ENCODE peak calls at places on chromosomes 6 and 20, in six cellular contexts. One of them, this sample, is unnamed.

GRCh38 chr6:105795913-105796517 is 290.1 kb upstream of the PRDM1 start:
- DNase-seq in hypothalamus: no peak
- DNase-seq in activated CD8-positive, alpha-beta memory T cell treated with anti-CD3 and anti-CD28 coated beads for 48 hours: no peak
- DNase-seq in caudate nucleus: no peak
- DNase-seq in activated naive CD4-positive, alpha-beta T cell: no peak
- DNase-seq in amniotic stem cell: no peak
- DNase-seq in this sample: no peak

GRCh38 chr6:87078983-87079616 is 15.8 kb downstream of the CGA start:
- DNase-seq in hypothalamus: no peak
- DNase-seq in activated CD8-positive, alpha-beta memory T cell treated with anti-CD3 and anti-CD28 coated beads for 48 hours: peak; percentile 27
- DNase-seq in caudate nucleus: peak; percentile 38
- DNase-seq in activated naive CD4-positive, alpha-beta T cell: no peak
- DNase-seq in amniotic stem cell: peak; percentile 28
- DNase-seq in this sample: peak; percentile 64

GRCh38 chr6:118581489-118581959 is 33.4 kb downstream of the PLN start:
- DNase-seq in hypothalamus: no peak
- DNase-seq in activated CD8-positive, alpha-beta memory T cell treated with anti-CD3 and anti-CD28 coated beads for 48 hours: no peak
- DNase-seq in caudate nucleus: no peak
- DNase-seq in activated naive CD4-positive, alpha-beta T cell: no peak
- DNase-seq in amniotic stem cell: no peak
- DNase-seq in this sample: no peak

GRCh38 chr6:32113386-32114352 is 4.5 kb upstream of the TNXB start:
- DNase-seq in hypothalamus: peak; percentile 7
- DNase-seq in activated CD8-positive, alpha-beta memory T cell treated with anti-CD3 and anti-CD28 coated beads for 48 hours: no peak
- DNase-seq in caudate nucleus: peak; percentile 17
- DNase-seq in activated naive CD4-positive, alpha-beta T cell: no peak
- DNase-seq in amniotic stem cell: peak; percentile 85
- DNase-seq in this sample: no peak

GRCh38 chr6:33418690-33419291 is 884 bp upstream of the CUTA start:
- DNase-seq in hypothalamus: no peak
- DNase-seq in activated CD8-positive, alpha-beta memory T cell treated with anti-CD3 and anti-CD28 coated beads for 48 hours: no peak
- DNase-seq in caudate nucleus: no peak
- DNase-seq in activated naive CD4-positive, alpha-beta T cell: no peak
- DNase-seq in amniotic stem cell: no peak
- DNase-seq in this sample: no peak

GRCh38 chr6:117907600-117908245 is 659 bp downstream of the SLC35F1 start:
- DNase-seq in hypothalamus: no peak
- DNase-seq in activated CD8-positive, alpha-beta memory T cell treated with anti-CD3 and anti-CD28 coated beads for 48 hours: no peak
- DNase-seq in caudate nucleus: peak; percentile 27
- DNase-seq in activated naive CD4-positive, alpha-beta T cell: no peak
- DNase-seq in amniotic stem cell: no peak
- DNase-seq in this sample: no peak

GRCh38 chr6:35497571-35498406 is 910 bp upstream of the TEAD3 start:
- DNase-seq in hypothalamus: no peak
- DNase-seq in activated CD8-positive, alpha-beta memory T cell treated with anti-CD3 and anti-CD28 coated beads for 48 hours: peak; percentile 40
- DNase-seq in caudate nucleus: no peak
- DNase-seq in activated naive CD4-positive, alpha-beta T cell: no peak
- DNase-seq in amniotic stem cell: peak; percentile 38
- DNase-seq in this sample: peak; percentile 80

GRCh38 chr20:13800728-13801134 is 15.9 kb downstream of the NDUFAF5 start:
- DNase-seq in hypothalamus: peak; percentile 4
- DNase-seq in activated CD8-positive, alpha-beta memory T cell treated with anti-CD3 and anti-CD28 coated beads for 48 hours: no peak
- DNase-seq in caudate nucleus: no peak
- DNase-seq in activated naive CD4-positive, alpha-beta T cell: no peak
- DNase-seq in amniotic stem cell: no peak
- DNase-seq in this sample: peak; percentile 44

GRCh38 chr20:9646375-9646774 is 132.0 kb downstream of the LAMP5 start:
- DNase-seq in hypothalamus: no peak
- DNase-seq in activated CD8-positive, alpha-beta memory T cell treated with anti-CD3 and anti-CD28 coated beads for 48 hours: no peak
- DNase-seq in caudate nucleus: no peak
- DNase-seq in activated naive CD4-positive, alpha-beta T cell: no peak
- DNase-seq in amniotic stem cell: no peak
- DNase-seq in this sample: no peak

GRCh38 chr6:73262701-73263569 is at the start of gene KHDC1:
- DNase-seq in hypothalamus: peak; percentile 37
- DNase-seq in activated CD8-positive, alpha-beta memory T cell treated with anti-CD3 and anti-CD28 coated beads for 48 hours: peak; percentile 43
- DNase-seq in caudate nucleus: peak; percentile 39
- DNase-seq in activated naive CD4-positive, alpha-beta T cell: no peak
- DNase-seq in amniotic stem cell: no peak
- DNase-seq in this sample: peak; percentile 86

GRCh38 chr20:32463642-32464400 is 105.7 kb downstream of the ASXL1 start:
- DNase-seq in hypothalamus: peak; percentile 75
- DNase-seq in activated CD8-positive, alpha-beta memory T cell treated with anti-CD3 and anti-CD28 coated beads for 48 hours: no peak
- DNase-seq in caudate nucleus: peak; percentile 86
- DNase-seq in activated naive CD4-positive, alpha-beta T cell: no peak
- DNase-seq in amniotic stem cell: no peak
- DNase-seq in this sample: no peak

GRCh38 chr6:16944601-16945000 is 157.2 kb upstream of the STMND1 start:
- DNase-seq in hypothalamus: no peak
- DNase-seq in activated CD8-positive, alpha-beta memory T cell treated with anti-CD3 and anti-CD28 coated beads for 48 hours: no peak
- DNase-seq in caudate nucleus: no peak
- DNase-seq in activated naive CD4-positive, alpha-beta T cell: no peak
- DNase-seq in amniotic stem cell: no peak
- DNase-seq in this sample: no peak